ENCODE peak calls at places on chromosomes 7 and 10, in seven cellular contexts. H, D, W, F, Q, V and P are unnamed samples.

GRCh38 chr10:69974551-69975155 is 78.0 kb upstream of the MACROH2A2 start:
- DNase-seq in Q (no peak), W (no peak), V (no peak), F (peak), D (no peak), H (no peak), P (no peak)

GRCh38 chr7:158061884-158062656 is 525.6 kb downstream of the PTPRN2 start:
- DNase-seq in V (no peak), Q (no peak), F (no peak), D (no peak), H (no peak), W (no peak), P (no peak)

GRCh38 chr10:109852004-109852717 is 71.2 kb downstream of the XPNPEP1 start:
- DNase-seq in F (peak), H (peak), W (peak), D (peak), V (no peak), Q (peak), P (peak)

GRCh38 chr10:1516492-1517224 is 220.7 kb downstream of the ADARB2 start:
- DNase-seq in V (no peak), Q (no peak), W (no peak), F (no peak), D (no peak), H (no peak), P (no peak)

GRCh38 chr7:105675873-105676484 is 94.7 kb upstream of the EFCAB10 start:
- DNase-seq in H (no peak), W (no peak), F (no peak), V (peak), Q (peak), D (no peak), P (no peak)

GRCh38 chr10:123808873-123809272 is 82.7 kb downstream of the CPXM2 start:
- DNase-seq in D (no peak), H (no peak), Q (no peak), F (peak), W (no peak), V (no peak), P (no peak)

GRCh38 chr10:103480521-103480920 is 1.5 kb upstream of the CALHM3 start:
- DNase-seq in W (no peak), V (no peak), D (no peak), Q (no peak), H (no peak), F (peak), P (no peak)

GRCh38 chr7:118372530-118372929 is 148.0 kb downstream of the ANKRD7 start:
- DNase-seq in H (no peak), V (peak), Q (no peak), D (no peak), F (peak), W (no peak), P (peak)

GRCh38 chr7:106056513-106057203 is 55.5 kb downstream of the SYPL1 start:
- DNase-seq in H (peak), Q (peak), F (peak), V (peak), W (peak), D (peak), P (peak)